ENCODE peak calls at places on chromosome 3, in four cellular contexts. One of them, this sample, is unnamed.

GRCh38 chr3:116440196-116440595 is 5.1 kb downstream of the LSAMP start:
- DNase-seq in transverse colon: no peak
- DNase-seq in Panc1: no peak
- DNase-seq in thoracic aorta: no peak
- DNase-seq in this sample: no peak

GRCh38 chr3:15768421-15769255 is 29.1 kb downstream of the ANKRD28 start:
- DNase-seq in transverse colon: no peak
- DNase-seq in thoracic aorta: no peak
- DNase-seq in Panc1: peak; percentile 83
- DNase-seq in this sample: peak; percentile 75

GRCh38 chr3:114418724-114419543 is 125.1 kb downstream of the TIGIT start:
- DNase-seq in thoracic aorta: no peak
- DNase-seq in transverse colon: no peak
- DNase-seq in Panc1: peak; percentile 45
- DNase-seq in this sample: no peak

GRCh38 chr3:194711913-194712312 is 26.2 kb downstream of the FAM43A start:
- DNase-seq in Panc1: no peak
- DNase-seq in transverse colon: no peak
- DNase-seq in thoracic aorta: no peak
- DNase-seq in this sample: peak; percentile 46

GRCh38 chr3:114444216-114444615 is 150.4 kb downstream of the TIGIT start:
- DNase-seq in Panc1: no peak
- DNase-seq in transverse colon: no peak
- DNase-seq in thoracic aorta: no peak
- DNase-seq in this sample: no peak

GRCh38 chr3:114299421-114299820 is 5.6 kb downstream of the TIGIT start:
- DNase-seq in transverse colon: no peak
- DNase-seq in Panc1: no peak
- DNase-seq in thoracic aorta: no peak
- DNase-seq in this sample: peak; percentile 25

GRCh38 chr3:2476996-2477395 is 378.3 kb downstream of the CNTN4 start:
- DNase-seq in thoracic aorta: no peak
- DNase-seq in transverse colon: no peak
- DNase-seq in Panc1: no peak
- DNase-seq in this sample: peak; percentile 42

GRCh38 chr3:45225465-45226205 is 452 bp downstream of the TMEM158 start:
- DNase-seq in Panc1: no peak
- DNase-seq in transverse colon: no peak
- DNase-seq in thoracic aorta: no peak
- DNase-seq in this sample: peak; percentile 16

GRCh38 chr3:169913270-169913780 is 2.0 kb downstream of the SAMD7 start:
- DNase-seq in transverse colon: no peak
- DNase-seq in Panc1: no peak
- DNase-seq in thoracic aorta: no peak
- DNase-seq in this sample: no peak

GRCh38 chr3:46948830-46949671 is 27.5 kb downstream of the CCDC12 start:
- DNase-seq in thoracic aorta: no peak
- DNase-seq in Panc1: no peak
- DNase-seq in transverse colon: peak; percentile 65
- DNase-seq in this sample: no peak

GRCh38 chr3:127673191-127674098 is 693 bp downstream of the ABTB1 start:
- DNase-seq in Panc1: no peak
- DNase-seq in transverse colon: peak; percentile 61
- DNase-seq in thoracic aorta: no peak
- DNase-seq in this sample: peak; percentile 49

GRCh38 chr3:20480771-20481170 is 294.8 kb upstream of the SGO1 start:
- DNase-seq in Panc1: no peak
- DNase-seq in thoracic aorta: no peak
- DNase-seq in transverse colon: no peak
- DNase-seq in this sample: no peak

GRCh38 chr3:127676921-127677351 is 4.2 kb downstream of the ABTB1 start:
- DNase-seq in Panc1: no peak
- DNase-seq in transverse colon: no peak
- DNase-seq in thoracic aorta: no peak
- DNase-seq in this sample: no peak

GRCh38 chr3:46669191-46669999 is 24.1 kb downstream of the ALS2CL start:
- DNase-seq in transverse colon: peak; percentile 4
- DNase-seq in Panc1: no peak
- DNase-seq in thoracic aorta: no peak
- DNase-seq in this sample: no peak

GRCh38 chr3:57094011-57094535 is 33.6 kb downstream of the SPATA12 start:
- DNase-seq in Panc1: no peak
- DNase-seq in thoracic aorta: no peak
- DNase-seq in transverse colon: no peak
- DNase-seq in this sample: no peak

GRCh38 chr3:195129644-195130492 is 141.1 kb downstream of the XXYLT1 start:
- DNase-seq in transverse colon: no peak
- DNase-seq in thoracic aorta: no peak
- DNase-seq in Panc1: no peak
- DNase-seq in this sample: no peak

GRCh38 chr3:124834723-124835718 is 52.1 kb downstream of the ITGB5 start:
- DNase-seq in transverse colon: peak; percentile 75
- DNase-seq in thoracic aorta: no peak
- DNase-seq in Panc1: no peak
- DNase-seq in this sample: no peak

GRCh38 chr3:141414141-141414689 is 45.9 kb downstream of the ZBTB38 start:
- DNase-seq in thoracic aorta: no peak
- DNase-seq in Panc1: no peak
- DNase-seq in transverse colon: no peak
- DNase-seq in this sample: peak; percentile 82

GRCh38 chr3:18657858-18658820 is 233.0 kb upstream of the SATB1 start:
- DNase-seq in transverse colon: no peak
- DNase-seq in Panc1: no peak
- DNase-seq in thoracic aorta: no peak
- DNase-seq in this sample: no peak

GRCh38 chr3:130457681-130458080 is 59.3 kb upstream of the COL6A6 start:
- DNase-seq in thoracic aorta: no peak
- DNase-seq in Panc1: no peak
- DNase-seq in transverse colon: no peak
- DNase-seq in this sample: no peak

GRCh38 chr3:2036096-2036495 is 62.6 kb upstream of the CNTN4 start:
- DNase-seq in transverse colon: peak; percentile 8
- DNase-seq in thoracic aorta: no peak
- DNase-seq in Panc1: no peak
- DNase-seq in this sample: no peak

GRCh38 chr3:170989100-170989648 is 37.3 kb downstream of the SLC2A2 start:
- DNase-seq in transverse colon: no peak
- DNase-seq in thoracic aorta: no peak
- DNase-seq in Panc1: no peak
- DNase-seq in this sample: no peak

GRCh38 chr3:125280966-125281365 is 68.4 kb upstream of the SLC12A8 start:
- DNase-seq in thoracic aorta: no peak
- DNase-seq in transverse colon: no peak
- DNase-seq in Panc1: no peak
- DNase-seq in this sample: no peak

GRCh38 chr3:64166584-64167155 is 58.6 kb downstream of the PRICKLE2 start:
- DNase-seq in thoracic aorta: no peak
- DNase-seq in transverse colon: no peak
- DNase-seq in Panc1: no peak
- DNase-seq in this sample: no peak

GRCh38 chr3:8713901-8714759 is 19.5 kb upstream of the CAV3 start:
- DNase-seq in Panc1: no peak
- DNase-seq in transverse colon: no peak
- DNase-seq in thoracic aorta: no peak
- DNase-seq in this sample: no peak

GRCh38 chr3:188264231-188265213 is 110.6 kb downstream of the LPP start:
- DNase-seq in thoracic aorta: no peak
- DNase-seq in Panc1: no peak
- DNase-seq in transverse colon: no peak
- DNase-seq in this sample: no peak

GRCh38 chr3:185625784-185626183 is 39.7 kb downstream of the SENP2 start:
- DNase-seq in Panc1: no peak
- DNase-seq in transverse colon: no peak
- DNase-seq in thoracic aorta: no peak
- DNase-seq in this sample: no peak

GRCh38 chr3:37519661-37520060 is 342.0 kb upstream of the CTDSPL start:
- DNase-seq in transverse colon: no peak
- DNase-seq in thoracic aorta: no peak
- DNase-seq in Panc1: no peak
- DNase-seq in this sample: no peak

GRCh38 chr3:72597756-72598195 is 250.5 kb downstream of the SHQ1 start:
- DNase-seq in Panc1: no peak
- DNase-seq in thoracic aorta: no peak
- DNase-seq in transverse colon: no peak
- DNase-seq in this sample: no peak

GRCh38 chr3:67876261-67876660 is 221.8 kb upstream of the SUCLG2 start:
- DNase-seq in thoracic aorta: no peak
- DNase-seq in Panc1: no peak
- DNase-seq in transverse colon: no peak
- DNase-seq in this sample: no peak

GRCh38 chr3:151935451-151935850 is 62.0 kb downstream of the SUCNR1 start:
- DNase-seq in thoracic aorta: no peak
- DNase-seq in Panc1: no peak
- DNase-seq in transverse colon: no peak
- DNase-seq in this sample: no peak

GRCh38 chr3:36804295-36805055 is 40.1 kb upstream of the DCLK3 start:
- DNase-seq in Panc1: no peak
- DNase-seq in transverse colon: no peak
- DNase-seq in thoracic aorta: no peak
- DNase-seq in this sample: no peak

GRCh38 chr3:36677331-36678007 is 86.9 kb downstream of the DCLK3 start:
- DNase-seq in thoracic aorta: no peak
- DNase-seq in Panc1: no peak
- DNase-seq in transverse colon: no peak
- DNase-seq in this sample: no peak

GRCh38 chr3:29346828-29347227 is 66.0 kb downstream of the RBMS3 start:
- DNase-seq in Panc1: no peak
- DNase-seq in transverse colon: no peak
- DNase-seq in thoracic aorta: no peak
- DNase-seq in this sample: no peak

GRCh38 chr3:40970067-40970466 is 229.2 kb upstream of the CTNNB1 start:
- DNase-seq in thoracic aorta: no peak
- DNase-seq in Panc1: no peak
- DNase-seq in transverse colon: no peak
- DNase-seq in this sample: no peak

GRCh38 chr3:99500485-99500884 is 137.9 kb upstream of the COL8A1 start:
- DNase-seq in thoracic aorta: no peak
- DNase-seq in Panc1: no peak
- DNase-seq in transverse colon: no peak
- DNase-seq in this sample: no peak

GRCh38 chr3:99498544-99499234 is 139.7 kb upstream of the COL8A1 start:
- DNase-seq in Panc1: no peak
- DNase-seq in thoracic aorta: no peak
- DNase-seq in transverse colon: no peak
- DNase-seq in this sample: no peak

GRCh38 chr3:99502871-99503270 is 135.5 kb upstream of the COL8A1 start:
- DNase-seq in thoracic aorta: no peak
- DNase-seq in Panc1: no peak
- DNase-seq in transverse colon: no peak
- DNase-seq in this sample: no peak

GRCh38 chr3:99503350-99503749 is 135.0 kb upstream of the COL8A1 start:
- DNase-seq in thoracic aorta: no peak
- DNase-seq in transverse colon: no peak
- DNase-seq in Panc1: no peak
- DNase-seq in this sample: no peak

GRCh38 chr3:99499235-99499798 is 139.1 kb upstream of the COL8A1 start:
- DNase-seq in transverse colon: no peak
- DNase-seq in thoracic aorta: no peak
- DNase-seq in Panc1: peak; percentile 28
- DNase-seq in this sample: peak; percentile 54
- TF ChIP-seq CTCF in transverse colon: peak; percentile 43
- TF ChIP-seq CTCF in thoracic aorta: peak; percentile 59
- TF ChIP-seq CTCF in Panc1: peak; percentile 76
- TF ChIP-seq CTCF in this sample: peak; percentile 51

GRCh38 chr3:120202363-120202762 is 82.7 kb downstream of the GPR156 start:
- DNase-seq in Panc1: no peak
- DNase-seq in transverse colon: no peak
- DNase-seq in thoracic aorta: no peak
- DNase-seq in this sample: no peak

GRCh38 chr3:120196333-120196732 is 88.7 kb downstream of the GPR156 start:
- DNase-seq in thoracic aorta: no peak
- DNase-seq in Panc1: no peak
- DNase-seq in transverse colon: no peak
- DNase-seq in this sample: no peak

GRCh38 chr3:120196812-120197211 is 88.2 kb downstream of the GPR156 start:
- DNase-seq in thoracic aorta: no peak
- DNase-seq in transverse colon: no peak
- DNase-seq in Panc1: no peak
- DNase-seq in this sample: no peak

GRCh38 chr3:120200836-120201235 is 84.2 kb downstream of the GPR156 start:
- DNase-seq in transverse colon: no peak
- DNase-seq in thoracic aorta: no peak
- DNase-seq in Panc1: no peak
- DNase-seq in this sample: no peak

GRCh38 chr3:120198305-120198878 is 86.6 kb downstream of the GPR156 start:
- DNase-seq in transverse colon: no peak
- DNase-seq in Panc1: no peak
- DNase-seq in thoracic aorta: no peak
- DNase-seq in this sample: peak; percentile 21
- TF ChIP-seq CTCF in transverse colon: no peak
- TF ChIP-seq CTCF in Panc1: peak; percentile 59
- TF ChIP-seq CTCF in thoracic aorta: no peak
- TF ChIP-seq CTCF in this sample: no peak

DNA sequence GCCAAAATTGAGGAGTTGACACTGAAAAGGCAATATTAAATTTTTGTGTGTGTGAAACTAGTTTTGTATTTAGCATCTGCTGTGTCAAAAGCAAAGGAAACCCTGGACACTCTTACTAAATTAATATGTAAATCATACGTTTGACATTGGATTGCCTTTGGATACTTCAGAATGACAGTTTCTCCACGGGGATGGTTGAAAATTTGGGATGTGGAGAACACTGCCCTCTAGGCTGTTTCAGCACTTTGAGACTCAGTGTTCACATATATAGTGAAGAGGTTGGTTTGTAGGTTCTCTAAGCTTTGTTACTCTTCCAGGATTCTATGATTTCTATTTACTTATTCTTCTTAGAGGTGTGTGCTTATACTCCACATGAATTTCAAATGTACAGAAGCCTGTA is 3.0 kb downstream of the ROBO2 start:
- DNase-seq in thoracic aorta: no peak
- DNase-seq in transverse colon: no peak
- DNase-seq in Panc1: no peak
- DNase-seq in this sample: no peak
- TF ChIP-seq CTCF in thoracic aorta: no peak
- TF ChIP-seq CTCF in transverse colon: no peak
- TF ChIP-seq CTCF in Panc1: peak; percentile 15
- TF ChIP-seq CTCF in this sample: no peak

DNA sequence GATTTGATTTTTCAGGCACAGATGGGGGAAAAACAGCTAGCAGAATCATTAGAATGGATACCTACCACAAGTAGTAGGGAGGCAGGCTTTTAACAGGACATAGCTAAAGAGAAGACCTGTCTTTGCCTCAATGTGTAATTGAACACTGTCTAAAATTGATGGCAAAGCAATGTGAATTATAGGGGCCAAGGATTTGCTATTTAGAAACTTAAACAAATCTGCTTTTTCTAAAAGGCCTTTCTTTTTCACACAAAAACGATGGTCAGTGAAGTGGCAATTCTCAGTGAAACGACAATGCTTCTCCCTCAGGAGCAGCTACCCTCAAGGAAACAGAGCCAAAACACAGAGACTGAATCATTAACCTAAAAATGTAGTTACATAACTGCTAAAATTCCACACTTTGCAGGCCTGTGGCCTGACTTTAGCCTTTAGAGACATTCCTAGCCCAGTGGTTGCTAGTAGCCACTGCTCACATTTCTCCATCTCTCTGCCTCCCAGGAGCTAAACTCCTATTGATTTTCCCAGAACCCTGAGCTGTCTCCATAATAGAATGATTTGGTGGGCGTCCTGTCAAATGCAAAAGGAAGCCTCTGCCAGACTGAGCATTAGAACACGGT is 630.2 kb upstream of the KCNMB2 start:
- DNase-seq in Panc1: no peak
- DNase-seq in thoracic aorta: no peak
- DNase-seq in transverse colon: no peak
- DNase-seq in this sample: peak; percentile 33
- TF ChIP-seq CTCF in Panc1: no peak
- TF ChIP-seq CTCF in thoracic aorta: peak; percentile 34
- TF ChIP-seq CTCF in transverse colon: no peak
- TF ChIP-seq CTCF in this sample: no peak